ENCODE peak calls at places on chromosome 14, in five cellular contexts. A is neural progenitor cell, N is mammary epithelial cell, X is K562, I is GM23248. V is an unnamed sample. For H3K4me1, the result is how much of the 10 kb centered on the place peaks cover.

GRCh38 chr14:54567224-54567633 is 301 bp downstream of the SAMD4A start:
- DNase-seq in A (peak), N (no peak), X (no peak), I (no peak), V (no peak)

GRCh38 chr14:51781352-51781751 is 79.1 kb upstream of the GNG2 start:
- DNase-seq in A (no peak), N (no peak), X (no peak), I (no peak), V (no peak)

GRCh38 chr14:37480446-37481290 is 114.4 kb downstream of the FOXA1 start:
- DNase-seq in A (no peak), N (peak), X (no peak), I (no peak), V (no peak)

GRCh38 chr14:32209471-32209870 is 6.4 kb upstream of the RNU6-8 start:
- DNase-seq in A (no peak), N (no peak), X (no peak), I (no peak), V (no peak)

GRCh38 chr14:103775506-103775905 is 59.9 kb downstream of the ZFYVE21 start:
- DNase-seq in A (no peak), N (no peak), X (no peak), I (no peak), V (no peak)

GRCh38 chr14:36835145-36835544 is 173.5 kb downstream of the PAX9 start:
- DNase-seq in A (peak), N (no peak), X (peak), I (no peak), V (no peak)

GRCh38 chr14:75454963-75455546 is 27.2 kb downstream of the JDP2 start:
- DNase-seq in A (no peak), N (peak), X (no peak), I (peak), V (peak)

GRCh38 chr14:65156568-65157366 is 54.5 kb upstream of the MAX start:
- DNase-seq in A (no peak), N (peak), X (no peak), I (peak), V (peak)

GRCh38 chr14:33229269-33229924 is 290.7 kb downstream of the NPAS3 start:
- DNase-seq in A (no peak), N (no peak), X (no peak), I (peak), V (peak)

GRCh38 chr14:93916476-93916875 is 10.7 kb upstream of the FAM181A start:
- DNase-seq in A (no peak), N (no peak), X (no peak), I (no peak), V (no peak)

GRCh38 chr14:103194256-103195045 is 71.2 kb downstream of the TNFAIP2 start:
- DNase-seq in A (no peak), N (peak), X (no peak), I (peak), V (peak)

GRCh38 chr14:49467091-49467490 is 119.1 kb downstream of the RPS29 start:
- DNase-seq in A (no peak), N (no peak), X (no peak), I (no peak), V (no peak)

GRCh38 chr14:60278350-60278749 is 29.3 kb downstream of the PPM1A start:
- DNase-seq in A (peak), N (no peak), X (no peak), I (no peak), V (no peak)

GRCh38 chr14:23078692-23079116 is 16.2 kb downstream of the ACIN1 start:
- DNase-seq in A (no peak), N (peak), X (peak), I (peak), V (peak)

GRCh38 chr14:20580242-20580641 is 7.6 kb downstream of the RNASE11 start:
- DNase-seq in A (no peak), N (no peak), X (no peak), I (no peak), V (no peak)

GRCh38 chr14:57526942-57527341 is 33.3 kb upstream of the CCDC198 start:
- DNase-seq in A (peak), N (no peak), X (no peak), I (no peak), V (no peak)

GRCh38 chr14:77208266-77208978 is 26.8 kb downstream of the TMEM63C start:
- DNase-seq in A (peak), N (peak), X (peak), I (peak), V (peak)

GRCh38 chr14:104789752-104790743 is 5.5 kb downstream of the AKT1 start:
- DNase-seq in A (no peak), N (no peak), X (no peak), I (no peak), V (no peak)

GRCh38 chr14:51525705-51526104 is 126.0 kb upstream of the FRMD6 start:
- DNase-seq in A (no peak), N (no peak), X (no peak), I (no peak), V (no peak)

GRCh38 chr14:62126885-62127478 is 364.8 kb downstream of the SNAPC1 start:
- DNase-seq in A (peak), N (peak), X (peak), I (peak), V (peak)

GRCh38 chr14:62123959-62124358 is 361.7 kb downstream of the SNAPC1 start:
- DNase-seq in A (no peak), N (no peak), X (no peak), I (no peak), V (peak)

GRCh38 chr14:62130441-62130840 is 368.2 kb downstream of the SNAPC1 start:
- DNase-seq in A (no peak), N (no peak), X (no peak), I (no peak), V (no peak)

GRCh38 chr14:62125793-62126192 is 363.6 kb downstream of the SNAPC1 start:
- DNase-seq in A (no peak), N (no peak), X (no peak), I (no peak), V (no peak)
- H3K9ac ChIP-seq in A (no peak), N (no peak), X (no peak), I (no peak), V (no peak)

DNA sequence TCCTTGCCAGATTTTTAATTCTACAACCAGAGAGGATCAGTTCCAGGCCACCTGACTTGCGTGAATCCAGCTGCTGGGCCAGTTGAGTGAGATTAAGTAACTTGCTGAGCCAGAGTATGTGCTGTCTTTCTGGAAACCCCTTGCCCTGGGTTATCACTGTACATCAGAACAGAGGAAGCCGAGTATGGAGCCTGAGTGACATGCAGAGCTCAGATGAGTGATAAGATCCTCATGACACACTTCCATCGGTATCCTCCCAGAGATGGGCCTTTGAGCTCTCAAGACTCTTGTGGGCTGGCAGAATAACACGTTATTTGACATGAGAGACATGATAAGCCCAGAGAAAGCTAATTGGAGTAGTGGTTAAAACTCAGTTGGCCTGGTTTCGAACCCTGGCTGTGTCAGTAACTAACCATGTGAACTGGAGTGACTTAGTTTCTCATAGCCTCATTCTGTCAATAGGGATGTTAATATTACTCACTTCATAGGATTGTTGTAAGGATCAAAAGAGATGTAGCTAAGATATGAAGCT is 388.1 kb downstream of the ZFP36L1 start:
- DNase-seq in A (no peak), N (no peak), X (no peak), I (no peak), V (no peak)
- H3K4me1 ChIP-seq in A (under half), N (half or more), X (under half), I (half or more), V (under half)

GRCh38 chr14:89452281-89452680 is 35.2 kb upstream of the FOXN3 start:
- DNase-seq in A (no peak), N (no peak), X (no peak), I (no peak), V (no peak)
- H3K9ac ChIP-seq in A (no peak), N (no peak), X (no peak), I (no peak), V (no peak)

DNA sequence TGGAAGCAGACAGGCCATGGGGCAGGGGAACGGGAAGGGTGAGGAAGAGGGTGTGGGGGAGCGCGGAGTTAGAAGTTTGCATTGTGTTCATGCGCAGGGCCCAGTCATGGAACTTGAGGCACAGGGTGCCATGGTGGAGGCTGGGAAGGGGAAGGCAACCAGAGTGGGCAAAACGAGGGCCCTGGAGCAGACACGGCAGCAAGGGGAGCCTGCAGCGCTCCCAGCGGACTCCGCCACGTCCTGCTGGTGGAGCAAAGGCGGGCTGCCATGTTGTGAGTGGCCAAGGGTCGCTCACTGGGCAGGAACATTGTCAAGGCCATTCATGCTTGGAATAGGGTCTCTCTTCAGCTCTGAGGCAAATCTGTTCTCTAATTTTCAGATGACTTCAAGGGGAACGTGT is 20.5 kb downstream of the DEGS2 start:
- DNase-seq in A (no peak), N (no peak), X (no peak), I (no peak), V (no peak)
- H3K4me1 ChIP-seq in A (under half), N (under half), X (half or more), I (under half), V (under half)

V was measured in adipocyte.